ENCODE peak calls at places on chromosomes 11 and 22, in seven cellular contexts. One of them, this sample, is unnamed. For H3K4me1, the result is how much of the 10 kb centered on the place peaks cover.

GRCh38 chr22:44093791-44094190 is 69.7 kb downstream of the PARVB start:
- DNase-seq in heart left ventricle: no peak
- DNase-seq in breast epithelium: no peak
- DNase-seq in naive thymus-derived CD4-positive, alpha-beta T cell: no peak
- DNase-seq in pancreas: no peak
- DNase-seq in psoas muscle: no peak
- DNase-seq in heart right ventricle: no peak
- DNase-seq in this sample: no peak

GRCh38 chr11:61855939-61856730 is 28.0 kb downstream of the FADS2 start:
- DNase-seq in heart left ventricle: no peak
- DNase-seq in naive thymus-derived CD4-positive, alpha-beta T cell: no peak
- DNase-seq in breast epithelium: no peak
- DNase-seq in pancreas: no peak
- DNase-seq in heart right ventricle: no peak
- DNase-seq in psoas muscle: no peak
- DNase-seq in this sample: no peak

GRCh38 chr11:123173040-123173855 is 21.8 kb downstream of the CLMP start:
- DNase-seq in breast epithelium: no peak
- DNase-seq in heart right ventricle: no peak
- DNase-seq in heart left ventricle: no peak
- DNase-seq in pancreas: peak
- DNase-seq in psoas muscle: no peak
- DNase-seq in naive thymus-derived CD4-positive, alpha-beta T cell: no peak
- DNase-seq in this sample: no peak

GRCh38 chr22:45584121-45584570 is 81.5 kb downstream of the FBLN1 start:
- DNase-seq in breast epithelium: no peak
- DNase-seq in heart left ventricle: no peak
- DNase-seq in psoas muscle: no peak
- DNase-seq in naive thymus-derived CD4-positive, alpha-beta T cell: no peak
- DNase-seq in pancreas: no peak
- DNase-seq in heart right ventricle: no peak
- DNase-seq in this sample: no peak

GRCh38 chr22:32707971-32708370 is 93.5 kb upstream of the TIMP3 start:
- DNase-seq in psoas muscle: no peak
- DNase-seq in naive thymus-derived CD4-positive, alpha-beta T cell: no peak
- DNase-seq in breast epithelium: no peak
- DNase-seq in heart left ventricle: no peak
- DNase-seq in heart right ventricle: no peak
- DNase-seq in pancreas: no peak
- DNase-seq in this sample: no peak

GRCh38 chr11:110376711-110377324 is 52.9 kb upstream of the FDX1 start:
- DNase-seq in naive thymus-derived CD4-positive, alpha-beta T cell: peak
- DNase-seq in heart right ventricle: peak
- DNase-seq in breast epithelium: peak
- DNase-seq in heart left ventricle: peak
- DNase-seq in pancreas: peak
- DNase-seq in psoas muscle: peak
- DNase-seq in this sample: peak

GRCh38 chr11:107856981-107857517 is 1.5 kb downstream of the SLC35F2 start:
- DNase-seq in breast epithelium: no peak
- DNase-seq in psoas muscle: no peak
- DNase-seq in heart left ventricle: no peak
- DNase-seq in heart right ventricle: no peak
- DNase-seq in pancreas: no peak
- DNase-seq in naive thymus-derived CD4-positive, alpha-beta T cell: no peak
- DNase-seq in this sample: no peak

GRCh38 chr11:92812841-92813240 is 156.6 kb upstream of the MTNR1B start:
- DNase-seq in heart right ventricle: no peak
- DNase-seq in psoas muscle: no peak
- DNase-seq in heart left ventricle: no peak
- DNase-seq in naive thymus-derived CD4-positive, alpha-beta T cell: no peak
- DNase-seq in pancreas: no peak
- DNase-seq in breast epithelium: no peak
- DNase-seq in this sample: no peak

GRCh38 chr22:46753761-46754109 is 8.7 kb upstream of the TBC1D22A start:
- DNase-seq in psoas muscle: no peak
- DNase-seq in heart left ventricle: no peak
- DNase-seq in breast epithelium: no peak
- DNase-seq in naive thymus-derived CD4-positive, alpha-beta T cell: no peak
- DNase-seq in heart right ventricle: no peak
- DNase-seq in pancreas: no peak
- DNase-seq in this sample: no peak

GRCh38 chr11:34890812-34891211 is 25.4 kb downstream of the APIP start:
- DNase-seq in heart right ventricle: no peak
- DNase-seq in breast epithelium: no peak
- DNase-seq in psoas muscle: no peak
- DNase-seq in naive thymus-derived CD4-positive, alpha-beta T cell: no peak
- DNase-seq in pancreas: no peak
- DNase-seq in heart left ventricle: no peak
- DNase-seq in this sample: no peak

GRCh38 chr11:100632970-100633452 is 54.1 kb upstream of the ARHGAP42 start:
- DNase-seq in naive thymus-derived CD4-positive, alpha-beta T cell: no peak
- DNase-seq in psoas muscle: peak
- DNase-seq in breast epithelium: peak
- DNase-seq in heart left ventricle: peak
- DNase-seq in heart right ventricle: peak
- DNase-seq in pancreas: no peak
- DNase-seq in this sample: peak

GRCh38 chr11:9759519-9760179 is 95.8 kb downstream of the SWAP70 start:
- DNase-seq in naive thymus-derived CD4-positive, alpha-beta T cell: no peak
- DNase-seq in heart left ventricle: peak
- DNase-seq in heart right ventricle: peak
- DNase-seq in breast epithelium: peak
- DNase-seq in pancreas: peak
- DNase-seq in psoas muscle: peak
- DNase-seq in this sample: peak

GRCh38 chr22:50529416-50530279 is at the start of gene TYMP:
- DNase-seq in psoas muscle: peak
- DNase-seq in heart left ventricle: peak
- DNase-seq in pancreas: peak
- DNase-seq in naive thymus-derived CD4-positive, alpha-beta T cell: no peak
- DNase-seq in breast epithelium: peak
- DNase-seq in heart right ventricle: peak
- DNase-seq in this sample: peak

GRCh38 chr11:96627379-96627778 is 237.6 kb downstream of the JRKL start:
- DNase-seq in breast epithelium: no peak
- DNase-seq in psoas muscle: no peak
- DNase-seq in heart right ventricle: no peak
- DNase-seq in pancreas: no peak
- DNase-seq in naive thymus-derived CD4-positive, alpha-beta T cell: no peak
- DNase-seq in heart left ventricle: no peak
- DNase-seq in this sample: no peak

GRCh38 chr11:28938091-28938490 is 829.9 kb downstream of the METTL15 start:
- DNase-seq in breast epithelium: no peak
- DNase-seq in heart left ventricle: no peak
- DNase-seq in naive thymus-derived CD4-positive, alpha-beta T cell: no peak
- DNase-seq in pancreas: no peak
- DNase-seq in heart right ventricle: no peak
- DNase-seq in psoas muscle: no peak
- DNase-seq in this sample: no peak

GRCh38 chr11:66293352-66293751 is 1.7 kb downstream of the TMEM151A start:
- DNase-seq in heart left ventricle: no peak
- DNase-seq in breast epithelium: no peak
- DNase-seq in psoas muscle: no peak
- DNase-seq in heart right ventricle: no peak
- DNase-seq in naive thymus-derived CD4-positive, alpha-beta T cell: no peak
- DNase-seq in pancreas: no peak
- DNase-seq in this sample: no peak
- H3K27ac ChIP-seq in heart left ventricle: no peak
- H3K27ac ChIP-seq in breast epithelium: no peak
- H3K27ac ChIP-seq in psoas muscle: no peak
- H3K27ac ChIP-seq in heart right ventricle: no peak
- H3K27ac ChIP-seq in naive thymus-derived CD4-positive, alpha-beta T cell: no peak
- H3K27ac ChIP-seq in pancreas: no peak
- H3K27ac ChIP-seq in this sample: no peak

DNA sequence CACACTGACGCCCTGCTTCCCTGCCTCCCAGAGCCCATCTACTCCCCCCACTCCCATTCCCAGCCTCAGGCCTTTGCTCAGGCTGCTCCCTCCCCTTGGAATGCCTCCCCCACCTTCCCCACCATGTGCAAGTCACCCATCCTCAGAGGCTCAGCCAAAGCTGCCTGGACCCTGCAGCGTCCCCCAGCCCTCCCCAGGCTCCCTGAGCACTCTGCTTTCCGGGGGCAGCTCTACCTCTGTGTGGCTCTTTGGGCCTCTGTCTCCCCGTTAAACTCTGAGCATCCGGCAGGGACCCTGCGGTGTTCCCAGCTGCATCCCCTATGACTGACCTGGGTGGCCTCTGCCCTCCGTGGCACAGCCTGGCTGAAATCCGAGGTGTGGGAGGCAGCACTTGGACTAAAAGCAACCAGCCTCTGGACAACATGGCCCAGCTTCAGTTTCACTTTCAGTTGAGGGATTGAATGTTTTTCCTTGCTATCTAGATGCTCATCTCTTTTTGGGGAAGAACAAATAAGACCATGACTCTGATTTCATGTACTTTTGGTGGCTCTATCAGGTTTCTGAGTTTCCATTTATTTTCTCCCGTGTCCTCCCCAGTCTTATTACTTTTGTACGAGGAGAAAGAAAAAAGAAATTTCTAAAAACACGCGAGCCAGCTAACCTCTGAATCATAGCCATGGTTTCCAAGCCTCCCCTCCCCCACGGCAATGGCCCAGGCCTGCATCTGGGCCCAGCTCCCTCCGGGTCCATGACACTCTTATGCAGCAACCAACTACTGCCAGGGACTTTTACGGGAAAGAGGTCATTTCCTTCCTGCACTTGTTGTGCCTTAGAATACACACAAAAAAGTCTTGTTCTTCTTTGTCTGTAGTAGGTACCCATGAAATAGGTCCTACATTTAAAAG is 3.8 kb downstream of the APOL3 start:
- DNase-seq in pancreas: peak
- DNase-seq in naive thymus-derived CD4-positive, alpha-beta T cell: peak
- DNase-seq in heart right ventricle: peak
- DNase-seq in breast epithelium: peak
- DNase-seq in psoas muscle: peak
- DNase-seq in heart left ventricle: peak
- DNase-seq in this sample: peak
- H3K4me1 ChIP-seq in pancreas: under half
- H3K4me1 ChIP-seq in naive thymus-derived CD4-positive, alpha-beta T cell: half or more
- H3K4me1 ChIP-seq in heart right ventricle: half or more
- H3K4me1 ChIP-seq in breast epithelium: under half
- H3K4me1 ChIP-seq in psoas muscle: under half
- H3K4me1 ChIP-seq in heart left ventricle: under half
- H3K4me1 ChIP-seq in this sample: under half

DNA sequence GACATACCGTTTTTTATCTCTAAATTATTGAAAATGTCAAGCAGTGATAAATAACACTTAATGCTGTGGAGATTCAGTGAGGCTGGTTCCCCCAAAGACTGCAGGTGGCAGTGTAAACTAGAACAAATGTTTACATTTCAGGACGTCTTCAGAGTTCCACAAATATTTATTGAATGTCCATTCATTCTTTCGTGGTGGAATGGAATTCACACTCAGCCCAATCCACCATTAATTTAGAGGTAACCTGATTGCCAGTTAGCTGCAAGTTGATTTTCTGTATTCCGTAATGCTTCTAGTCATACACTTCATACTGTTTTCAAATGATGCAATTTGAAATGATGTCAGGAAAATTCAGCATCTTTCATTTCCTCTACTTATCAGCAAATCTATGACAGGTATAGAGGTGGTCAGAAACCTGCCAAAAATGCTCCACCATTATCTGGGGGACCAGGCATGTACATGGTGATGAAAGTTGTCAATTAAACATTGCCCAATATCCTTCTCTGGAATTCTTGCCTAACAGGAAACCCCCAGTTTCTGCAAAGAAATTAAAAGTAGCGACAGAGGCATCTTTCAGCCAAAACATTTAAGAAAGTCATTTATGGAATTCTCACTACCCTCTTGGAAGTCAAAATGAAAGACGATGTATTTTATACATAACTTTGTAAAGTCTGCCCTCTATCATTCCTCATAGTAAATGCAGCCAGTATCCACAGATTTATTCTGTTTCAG is 94.3 kb upstream of the BMAL1 start:
- DNase-seq in naive thymus-derived CD4-positive, alpha-beta T cell: no peak
- DNase-seq in heart right ventricle: no peak
- DNase-seq in psoas muscle: no peak
- DNase-seq in breast epithelium: no peak
- DNase-seq in heart left ventricle: no peak
- DNase-seq in pancreas: no peak
- DNase-seq in this sample: no peak
- H3K4me3 ChIP-seq in naive thymus-derived CD4-positive, alpha-beta T cell: no peak
- H3K4me3 ChIP-seq in heart right ventricle: peak
- H3K4me3 ChIP-seq in psoas muscle: no peak
- H3K4me3 ChIP-seq in breast epithelium: no peak
- H3K4me3 ChIP-seq in heart left ventricle: peak
- H3K4me3 ChIP-seq in pancreas: no peak
- H3K4me3 ChIP-seq in this sample: no peak

DNA sequence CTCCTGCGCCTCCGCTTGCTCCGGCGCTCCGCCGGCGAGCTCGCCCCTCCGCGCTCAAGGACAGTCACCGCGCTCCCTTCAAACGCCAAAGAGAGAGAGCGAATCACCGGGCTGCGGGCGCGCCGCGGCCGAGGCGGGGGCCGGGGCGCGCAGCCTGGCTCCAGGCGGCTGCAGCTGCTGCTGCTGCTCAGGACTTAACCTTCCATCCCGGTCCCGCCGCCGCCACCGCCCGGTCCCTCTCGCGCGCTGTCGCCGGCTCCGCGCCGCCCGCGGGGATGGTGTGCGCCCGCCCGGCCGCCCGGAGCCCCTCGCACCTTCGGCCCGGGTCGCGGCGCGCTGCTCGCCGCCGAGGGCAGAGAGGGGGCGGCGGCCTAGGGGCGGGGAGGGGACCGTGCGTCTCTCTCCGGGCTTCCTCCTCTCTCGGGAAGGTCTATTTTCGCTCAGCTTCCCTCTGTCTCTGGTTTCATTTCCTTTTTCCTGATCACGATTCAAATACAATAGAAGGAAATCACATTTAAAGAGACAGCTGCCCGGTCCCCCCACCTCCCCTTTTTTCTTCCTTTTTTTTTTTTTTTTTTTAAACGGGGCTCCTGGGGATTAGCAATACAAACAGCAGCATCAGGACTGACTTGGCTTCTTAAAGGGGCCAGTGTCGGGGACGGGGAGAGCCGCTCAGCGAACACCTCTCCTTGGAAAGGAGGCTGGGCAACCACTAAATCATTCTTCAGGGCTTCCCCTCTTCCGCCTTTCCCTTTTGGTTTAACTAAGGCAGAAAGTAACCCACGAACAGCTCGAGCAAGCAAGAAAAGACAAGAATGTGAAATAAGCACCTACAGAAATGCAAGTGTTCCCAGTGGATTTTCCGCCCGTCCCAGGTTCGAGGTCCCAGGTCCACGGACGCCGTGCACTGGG is 22.1 kb downstream of the LMO2 start:
- DNase-seq in breast epithelium: no peak
- DNase-seq in naive thymus-derived CD4-positive, alpha-beta T cell: no peak
- DNase-seq in psoas muscle: peak
- DNase-seq in heart right ventricle: peak
- DNase-seq in pancreas: peak
- DNase-seq in heart left ventricle: peak
- DNase-seq in this sample: peak
- H3K27ac ChIP-seq in breast epithelium: peak
- H3K27ac ChIP-seq in naive thymus-derived CD4-positive, alpha-beta T cell: no peak
- H3K27ac ChIP-seq in psoas muscle: peak
- H3K27ac ChIP-seq in heart right ventricle: peak
- H3K27ac ChIP-seq in pancreas: no peak
- H3K27ac ChIP-seq in heart left ventricle: peak
- H3K27ac ChIP-seq in this sample: peak